ENCODE peak calls at places on chromosomes 5 and 9, in four cellular contexts. S is iPS-NIHi11; I is CD8-positive, alpha-beta memory T cell; Q is A549. N is an unnamed sample.

GRCh38 chr5:167814828-167815227 is 476.6 kb upstream of the WWC1 start:
- DNase-seq in I (no peak), Q (no peak), S (peak; percentile 66), N (no peak)

GRCh38 chr9:131391504-131391903 is 2.4 kb upstream of the PRRC2B start:
- DNase-seq in S (no peak), I (no peak), Q (no peak), N (no peak)

GRCh38 chr5:35369965-35370790 is 139.9 kb upstream of the PRLR start:
- DNase-seq in S (peak; percentile 60), Q (no peak), I (no peak), N (no peak)

GRCh38 chr5:67305913-67306710 is 109.5 kb upstream of the CD180 start:
- DNase-seq in S (no peak), Q (no peak), I (no peak), N (no peak)

GRCh38 chr5:1281038-1281882 is 13.6 kb downstream of the TERT start:
- DNase-seq in S (no peak), I (no peak), Q (no peak), N (no peak)

GRCh38 chr5:129410488-129410887 is 49.6 kb upstream of the ADAMTS19 start:
- DNase-seq in S (peak; percentile 34), Q (no peak), I (no peak), N (no peak)

GRCh38 chr9:114002271-114002985 is 75.7 kb downstream of the AMBP start:
- DNase-seq in I (no peak), S (no peak), Q (no peak), N (no peak)

GRCh38 chr9:135514342-135515082 is 6.7 kb upstream of the LCN1 start:
- DNase-seq in I (no peak), Q (no peak), S (no peak), N (no peak)

GRCh38 chr5:95910521-95910920 is 51.1 kb downstream of the ELL2 start:
- DNase-seq in S (no peak), Q (no peak), I (no peak), N (no peak)

GRCh38 chr5:74897049-74897448 is 30.9 kb upstream of the FAM169A start:
- DNase-seq in S (no peak), Q (no peak), I (no peak), N (no peak)

GRCh38 chr9:133506653-133507038 is 18.1 kb downstream of the MYMK start:
- DNase-seq in S (no peak), I (no peak), Q (peak; percentile 31), N (no peak)

GRCh38 chr5:136802382-136802781 is 437.0 kb upstream of the TRPC7 start:
- DNase-seq in I (no peak), Q (peak; percentile 24), S (no peak), N (no peak)

GRCh38 chr5:91151947-91152346 is 231.2 kb downstream of the ARRDC3 start:
- DNase-seq in S (peak; percentile 59), I (no peak), Q (peak; percentile 66), N (no peak)

GRCh38 chr5:147507480-147508126 is 2.3 kb downstream of the DPYSL3 start:
- DNase-seq in S (no peak), Q (no peak), I (no peak), N (no peak)

GRCh38 chr9:105475302-105475701 is 27.5 kb downstream of the FSD1L start:
- DNase-seq in S (peak; percentile 18), I (no peak), Q (peak; percentile 30), N (no peak)

GRCh38 chr5:167582916-167583315 is 708.5 kb upstream of the WWC1 start:
- DNase-seq in S (no peak), Q (no peak), I (no peak), N (no peak)

GRCh38 chr5:156326718-156327259 is at the start of gene SGCD:
- DNase-seq in I (no peak), Q (peak; percentile 47), S (peak; percentile 12), N (no peak)

GRCh38 chr5:72166070-72166979 is 59.0 kb downstream of the MAP1B start:
- DNase-seq in I (no peak), Q (no peak), S (no peak), N (no peak)

GRCh38 chr5:58459276-58459859 is 518 bp downstream of the PLK2 start:
- DNase-seq in Q (peak; percentile 47), I (no peak), S (no peak), N (no peak)

GRCh38 chr9:18727904-18728303 is 254.0 kb downstream of the ADAMTSL1 start:
- DNase-seq in Q (no peak), S (no peak), I (no peak), N (no peak)